ENCODE peak calls at places on chromosomes 16 and 17, in four cellular contexts. A is transverse colon, V is stomach, X is esophagus muscularis mucosa. Y is an unnamed sample.

GRCh38 chr17:3904486-3904885 is 11.6 kb upstream of the CAMKK1 start:
- DNase-seq in A (no peak), V (no peak), X (no peak), Y (no peak)

GRCh38 chr17:77602062-77602746 is 356.3 kb upstream of the TNRC6C start:
- DNase-seq in A (peak), V (peak), X (no peak), Y (peak)

GRCh38 chr17:74923538-74924249 is 379 bp upstream of the OTOP2 start:
- DNase-seq in A (peak), V (peak), X (no peak), Y (no peak)

GRCh38 chr17:1038459-1039118 is 41.7 kb downstream of the TIMM22 start:
- DNase-seq in A (no peak), V (no peak), X (no peak), Y (no peak)

GRCh38 chr17:42895185-42895555 is 5.4 kb upstream of the G6PC1 start:
- DNase-seq in A (peak), V (peak), X (peak), Y (peak)

GRCh38 chr16:30659507-30660423 is 1.5 kb downstream of the FBRS start:
- DNase-seq in A (peak), V (no peak), X (no peak), Y (peak)

GRCh38 chr17:63911657-63912100 is 621 bp upstream of the CSHL1 start:
- DNase-seq in A (peak), V (peak), X (no peak), Y (no peak)

GRCh38 chr17:7589204-7589868 is 558 bp downstream of the SOX15 start:
- DNase-seq in A (peak), V (peak), X (peak), Y (peak)

GRCh38 chr17:66343531-66344078 is 41.2 kb downstream of the PRKCA start:
- DNase-seq in A (no peak), V (no peak), X (no peak), Y (no peak)

GRCh38 chr17:320139-320538 is 32.5 kb downstream of the RPH3AL start:
- DNase-seq in A (no peak), V (no peak), X (no peak), Y (peak)

GRCh38 chr17:6305613-6306360 is 129.1 kb downstream of the AIPL1 start:
- DNase-seq in A (no peak), V (no peak), X (no peak), Y (no peak)

GRCh38 chr16:30458561-30459394 is 13.1 kb upstream of the SEPHS2 start:
- DNase-seq in A (peak), V (peak), X (peak), Y (peak)

GRCh38 chr16:6345090-6345489 is 987.6 kb upstream of the RBFOX1 start:
- DNase-seq in A (no peak), V (no peak), X (no peak), Y (no peak)

GRCh38 chr16:19715566-19715965 is 2.5 kb downstream of the KNOP1 start:
- DNase-seq in A (no peak), V (no peak), X (no peak), Y (peak)

GRCh38 chr17:44557653-44558285 is 485 bp downstream of the FZD2 start:
- DNase-seq in A (peak), V (peak), X (no peak), Y (peak)

GRCh38 chr16:88907768-88908167 is 41.3 kb upstream of the PABPN1L start:
- DNase-seq in A (no peak), V (no peak), X (no peak), Y (no peak)

GRCh38 chr17:77110006-77110374 is 30.8 kb upstream of the SEC14L1 start:
- DNase-seq in A (no peak), V (no peak), X (no peak), Y (no peak)

GRCh38 chr16:19844945-19845641 is 39.6 kb downstream of the GPRC5B start:
- DNase-seq in A (no peak), V (no peak), X (no peak), Y (no peak)

GRCh38 chr16:24163935-24164334 is 92.2 kb upstream of the CACNG3 start:
- DNase-seq in A (no peak), V (no peak), X (no peak), Y (no peak)

GRCh38 chr16:637081-638018 is 1.2 kb upstream of the METTL26 start:
- DNase-seq in A (peak), V (peak), X (peak), Y (peak)

GRCh38 chr17:12789075-12789975 is at the start of gene ARHGAP44:
- DNase-seq in A (peak), V (peak), X (no peak), Y (peak)

DNA sequence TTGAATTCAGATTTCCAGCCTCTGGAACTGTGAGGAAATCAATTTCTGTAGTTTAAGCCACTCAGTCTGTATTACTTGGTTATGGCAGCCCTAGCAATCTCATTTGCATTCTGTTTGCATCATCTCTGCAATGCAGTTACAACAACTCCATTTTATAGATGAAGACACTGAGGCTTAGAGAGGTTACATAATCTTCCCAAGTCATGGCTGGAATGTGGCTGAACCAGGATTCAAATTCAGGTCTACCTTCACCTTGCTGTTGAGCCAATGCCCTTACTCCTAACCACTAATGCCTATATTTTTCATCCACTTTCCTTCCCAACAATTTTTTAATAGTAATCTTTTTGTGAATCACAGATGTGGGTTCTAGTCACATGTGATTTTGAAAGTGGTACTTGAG is 469.8 kb upstream of the CCL2 start:
- DNase-seq in A (no peak), V (no peak), X (no peak), Y (no peak)
- TF ChIP-seq EP300 in A (no peak), V (no peak), X (no peak), Y (no peak)

GRCh38 chr17:80030730-80031410 is 4.8 kb downstream of the TBC1D16 start:
- DNase-seq in A (peak), V (peak), X (no peak), Y (no peak)

GRCh38 chr17:80027043-80027435 is 8.6 kb downstream of the TBC1D16 start:
- DNase-seq in A (no peak), V (no peak), X (no peak), Y (no peak)

GRCh38 chr17:80028030-80028429 is 7.6 kb downstream of the TBC1D16 start:
- DNase-seq in A (no peak), V (no peak), X (no peak), Y (no peak)

GRCh38 chr17:80031691-80032480 is 3.8 kb downstream of the TBC1D16 start:
- DNase-seq in A (no peak), V (no peak), X (no peak), Y (no peak)

GRCh38 chr17:80029235-80029974 is 6.3 kb downstream of the TBC1D16 start:
- DNase-seq in A (peak), V (peak), X (peak), Y (peak)
- TF ChIP-seq POLR2AphosphoS5 in A (peak), V (no peak), X (peak), Y (peak)

GRCh38 chr16:28924399-28924761 is 658 bp downstream of the RABEP2 start:
- DNase-seq in A (peak), V (no peak), X (no peak), Y (no peak)
- H3K27ac ChIP-seq in A (peak), V (peak), X (peak), Y (peak)

GRCh38 chr16:57544129-57544653 is 1.7 kb downstream of the ADGRG5 start:
- DNase-seq in A (peak), V (no peak), X (no peak), Y (no peak)
- TF ChIP-seq EP300 in A (no peak), V (no peak), X (no peak), Y (no peak)

GRCh38 chr17:27469256-27469655 is 13.0 kb downstream of the KSR1 start:
- DNase-seq in A (no peak), V (no peak), X (no peak), Y (no peak)

GRCh38 chr17:27464431-27464830 is 8.2 kb downstream of the KSR1 start:
- DNase-seq in A (no peak), V (no peak), X (no peak), Y (no peak)

GRCh38 chr17:27466376-27466747 is 10.1 kb downstream of the KSR1 start:
- DNase-seq in A (no peak), V (no peak), X (no peak), Y (no peak)

GRCh38 chr17:27463235-27463677 is 7.0 kb downstream of the KSR1 start:
- DNase-seq in A (no peak), V (no peak), X (no peak), Y (no peak)

GRCh38 chr17:27466748-27467375 is 10.6 kb downstream of the KSR1 start:
- DNase-seq in A (no peak), V (no peak), X (no peak), Y (no peak)
- TF ChIP-seq POLR2AphosphoS5 in A (no peak), V (no peak), X (no peak), Y (no peak)

GRCh38 chr17:48831549-48831883 is 681 bp downstream of the CALCOCO2 start:
- DNase-seq in A (no peak), V (no peak), X (no peak), Y (no peak)
- H3K27ac ChIP-seq in A (peak), V (peak), X (peak), Y (peak)

GRCh38 chr16:73023752-73024570 is 24.0 kb downstream of the ZFHX3 start:
- DNase-seq in A (no peak), V (no peak), X (no peak), Y (peak)
- TF ChIP-seq EP300 in A (no peak), V (no peak), X (no peak), Y (no peak)

GRCh38 chr16:87424260-87424659 is 32.1 kb downstream of the MAP1LC3B start:
- DNase-seq in A (no peak), V (no peak), X (no peak), Y (peak)
- TF ChIP-seq POLR2AphosphoS5 in A (no peak), V (no peak), X (no peak), Y (no peak)

DNA sequence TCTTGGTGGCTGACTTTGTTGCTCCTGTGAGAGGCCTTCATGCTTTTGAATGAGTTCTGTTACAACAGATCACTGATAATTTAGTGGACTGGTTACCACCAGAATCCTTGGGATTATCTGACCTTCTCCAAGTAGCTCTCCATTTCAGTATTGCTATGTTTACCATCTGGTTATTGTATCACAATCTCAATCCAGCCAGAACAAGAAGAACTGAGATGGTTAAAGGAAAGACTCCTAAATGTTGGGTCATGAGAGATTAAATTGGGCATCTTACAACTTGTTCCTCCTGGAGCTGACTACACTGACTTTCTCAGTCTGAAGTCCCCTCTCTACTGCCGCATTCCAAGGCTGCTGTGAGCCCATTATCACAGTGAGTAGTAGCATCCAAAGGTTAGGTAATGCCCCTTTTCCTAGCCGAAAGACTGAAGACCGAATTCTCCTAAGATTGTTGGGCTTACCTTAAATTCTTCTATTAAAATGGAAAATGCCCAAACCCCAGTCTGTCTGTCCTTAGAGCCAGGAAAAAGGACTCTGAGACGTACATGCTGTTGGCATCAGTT is 181.7 kb upstream of the TBX2 start:
- DNase-seq in A (no peak), V (no peak), X (no peak), Y (no peak)
- H3K27ac ChIP-seq in A (peak), V (no peak), X (peak), Y (no peak)

DNA sequence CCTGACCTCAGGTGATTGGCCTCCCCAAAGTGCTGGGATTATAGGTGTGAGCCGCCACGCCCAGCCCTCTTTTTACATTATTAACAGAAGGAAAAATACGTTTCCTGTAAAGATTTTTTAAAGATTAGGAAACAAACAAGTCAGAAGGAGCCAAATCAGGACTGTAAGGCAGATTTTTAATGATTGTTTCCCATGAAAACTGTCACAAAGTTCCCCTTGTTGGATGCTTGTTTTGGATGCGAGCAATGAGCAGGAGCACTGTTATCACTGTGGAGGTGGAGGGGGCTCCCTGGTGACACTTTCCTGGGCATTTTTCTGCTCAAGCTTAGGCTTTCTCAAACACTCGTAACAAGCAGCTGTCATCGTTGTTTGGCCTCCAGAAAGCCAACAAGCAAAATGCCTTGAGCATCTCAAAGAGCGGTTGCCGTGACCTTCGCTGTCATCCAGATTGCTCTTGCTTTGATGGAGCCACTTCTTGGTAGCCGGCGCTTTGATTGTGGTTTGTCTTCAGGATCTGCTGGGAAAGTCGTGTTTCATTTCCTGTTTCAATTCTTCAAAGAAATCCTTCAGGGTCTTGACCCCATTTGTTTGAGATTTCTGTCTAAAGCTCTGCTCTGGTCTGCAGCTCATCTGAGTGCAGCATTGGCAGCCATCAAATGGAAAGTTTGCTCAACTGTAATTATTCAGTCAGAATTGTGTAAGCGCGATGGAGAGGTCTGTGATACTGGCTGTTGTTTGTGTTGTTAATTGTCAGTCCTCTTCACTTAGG is 128.7 kb downstream of the RPTOR start:
- DNase-seq in A (no peak), V (no peak), X (no peak), Y (no peak)
- TF ChIP-seq EP300 in A (no peak), V (no peak), X (no peak), Y (no peak)

Y was measured in sigmoid colon.